ENCODE peak calls at places on chromosomes 1 and 21, in four cellular contexts. One of them, this sample, is unnamed.

GRCh38 chr1:75969550-75969949 is 37.3 kb upstream of the ASB17 start:
- DNase-seq in adrenal gland: no peak
- DNase-seq in effector memory CD8-positive, alpha-beta T cell: no peak
- DNase-seq in hepatic stellate cell: no peak
- DNase-seq in this sample: no peak

GRCh38 chr1:22416555-22417454 is 34.8 kb upstream of the ZBTB40 start:
- DNase-seq in effector memory CD8-positive, alpha-beta T cell: peak; percentile 62
- DNase-seq in adrenal gland: peak; percentile 76
- DNase-seq in hepatic stellate cell: peak; percentile 81
- DNase-seq in this sample: peak; percentile 68

GRCh38 chr1:63774617-63775417 is 1.0 kb downstream of the ROR1 start:
- DNase-seq in effector memory CD8-positive, alpha-beta T cell: no peak
- DNase-seq in hepatic stellate cell: peak; percentile 60
- DNase-seq in adrenal gland: no peak
- DNase-seq in this sample: no peak

GRCh38 chr1:91645031-91645430 is 144.4 kb downstream of the CDC7 start:
- DNase-seq in effector memory CD8-positive, alpha-beta T cell: no peak
- DNase-seq in adrenal gland: no peak
- DNase-seq in hepatic stellate cell: no peak
- DNase-seq in this sample: no peak

GRCh38 chr1:225710804-225711203 is 57.9 kb upstream of the ENAH start:
- DNase-seq in adrenal gland: no peak
- DNase-seq in hepatic stellate cell: no peak
- DNase-seq in effector memory CD8-positive, alpha-beta T cell: no peak
- DNase-seq in this sample: peak; percentile 28

GRCh38 chr21:31260790-31261189 is 83.3 kb downstream of the TIAM1 start:
- DNase-seq in adrenal gland: no peak
- DNase-seq in effector memory CD8-positive, alpha-beta T cell: no peak
- DNase-seq in hepatic stellate cell: no peak
- DNase-seq in this sample: no peak

GRCh38 chr1:24161270-24161669 is 18.3 kb upstream of the IL22RA1 start:
- DNase-seq in adrenal gland: no peak
- DNase-seq in hepatic stellate cell: no peak
- DNase-seq in effector memory CD8-positive, alpha-beta T cell: no peak
- DNase-seq in this sample: no peak

GRCh38 chr21:31204801-31205200 is 139.3 kb downstream of the TIAM1 start:
- DNase-seq in hepatic stellate cell: no peak
- DNase-seq in effector memory CD8-positive, alpha-beta T cell: no peak
- DNase-seq in adrenal gland: no peak
- DNase-seq in this sample: no peak

GRCh38 chr1:174556392-174556791 is 108.6 kb downstream of the GPR52 start:
- DNase-seq in hepatic stellate cell: no peak
- DNase-seq in adrenal gland: no peak
- DNase-seq in effector memory CD8-positive, alpha-beta T cell: no peak
- DNase-seq in this sample: no peak

GRCh38 chr21:35476616-35477395 is 427.7 kb upstream of the RUNX1 start:
- DNase-seq in adrenal gland: no peak
- DNase-seq in hepatic stellate cell: no peak
- DNase-seq in effector memory CD8-positive, alpha-beta T cell: no peak
- DNase-seq in this sample: peak; percentile 20

GRCh38 chr1:182200025-182200814 is 138.7 kb upstream of the ZNF648 start:
- DNase-seq in adrenal gland: no peak
- DNase-seq in hepatic stellate cell: no peak
- DNase-seq in effector memory CD8-positive, alpha-beta T cell: no peak
- DNase-seq in this sample: no peak

GRCh38 chr1:170221031-170221430 is 75.3 kb downstream of the NTMT2 start:
- DNase-seq in effector memory CD8-positive, alpha-beta T cell: no peak
- DNase-seq in hepatic stellate cell: no peak
- DNase-seq in adrenal gland: peak; percentile 21
- DNase-seq in this sample: no peak

GRCh38 chr1:235831148-235831547 is 35.6 kb downstream of the LYST start:
- DNase-seq in adrenal gland: peak; percentile 43
- DNase-seq in effector memory CD8-positive, alpha-beta T cell: no peak
- DNase-seq in hepatic stellate cell: peak; percentile 10
- DNase-seq in this sample: no peak

GRCh38 chr1:228166170-228166936 is 749 bp downstream of the IBA57 start:
- DNase-seq in adrenal gland: peak; percentile 88
- DNase-seq in effector memory CD8-positive, alpha-beta T cell: peak; percentile 60
- DNase-seq in hepatic stellate cell: peak; percentile 99
- DNase-seq in this sample: peak; percentile 81

GRCh38 chr21:31922881-31923280 is 50.1 kb downstream of the HUNK start:
- DNase-seq in adrenal gland: no peak
- DNase-seq in effector memory CD8-positive, alpha-beta T cell: no peak
- DNase-seq in hepatic stellate cell: no peak
- DNase-seq in this sample: no peak

GRCh38 chr1:101239095-101240040 is 2.5 kb downstream of the S1PR1 start:
- DNase-seq in adrenal gland: no peak
- DNase-seq in effector memory CD8-positive, alpha-beta T cell: peak; percentile 63
- DNase-seq in hepatic stellate cell: no peak
- DNase-seq in this sample: no peak

This sample was measured in H4.